ENCODE peak calls at places on chromosomes 4 and X, in four cellular contexts. V, K, N and C are unnamed samples.

GRCh38 chrX:50704360-50704759 is 109.6 kb downstream of the SHROOM4 start:
- DNase-seq in V (no peak), K (no peak), N (no peak), C (no peak)

GRCh38 chrX:31743004-31743403 is 671.2 kb upstream of the FTHL17 start:
- DNase-seq in V (no peak), K (no peak), N (no peak), C (no peak)

GRCh38 chr4:172515266-172515879 is 653.2 kb upstream of the GALNT7 start:
- DNase-seq in V (no peak), K (no peak), N (no peak), C (no peak)

GRCh38 chr4:153418581-153418980 is 47.6 kb upstream of the TMEM131L start:
- DNase-seq in V (no peak), K (no peak), N (no peak), C (no peak)

GRCh38 chrX:6238576-6238975 is 9.9 kb upstream of the NLGN4X start:
- DNase-seq in V (no peak), K (no peak), N (no peak), C (no peak)

GRCh38 chr4:77104405-77105292 is 28.9 kb upstream of the CCNI start:
- DNase-seq in V (no peak), K (no peak), N (no peak), C (no peak)

GRCh38 chrX:140602140-140602539 is 97.3 kb upstream of the SOX3 start:
- DNase-seq in V (no peak), K (no peak), N (no peak), C (no peak)

GRCh38 chr4:176266026-176266425 is 3.0 kb downstream of the ASB5 start:
- DNase-seq in V (no peak), K (no peak), N (no peak), C (no peak)

GRCh38 chr4:128287159-128287870 is at the start of gene PGRMC2:
- DNase-seq in V (peak; percentile 15), K (no peak), N (no peak), C (no peak)

GRCh38 chr4:78870056-78870455 is 69.2 kb downstream of the PAQR3 start:
- DNase-seq in V (no peak), K (no peak), N (no peak), C (no peak)

GRCh38 chr4:87853108-87853507 is 20.3 kb downstream of the MEPE start:
- DNase-seq in V (peak; percentile 32), K (no peak), N (no peak), C (no peak)